ENCODE peak calls at places on chromosomes 3 and 15, in seven cellular contexts. S is hippocampal formation; L is NCI-H1092; E is stromal cell of bone marrow; P is activated effector memory CD4-positive, alpha-beta T cell treated with Interleukin-2 at 50 U/mL for 16 hours; W is germinal center; G is naive thymus-derived CD8-positive, alpha-beta T cell. N is an unnamed sample.

GRCh38 chr3:18411541-18411940 is 13.6 kb downstream of the SATB1 start:
- DNase-seq in L (no peak), G (no peak), E (no peak), W (no peak), P (no peak), S (no peak), N (no peak)

GRCh38 chr3:158906749-158907148 is 104.9 kb downstream of the MFSD1 start:
- DNase-seq in L (no peak), E (no peak), P (no peak), S (no peak), G (no peak), W (no peak), N (no peak)

GRCh38 chr3:195071916-195072820 is 198.8 kb downstream of the XXYLT1 start:
- DNase-seq in W (no peak), L (no peak), S (no peak), P (no peak), G (no peak), E (no peak), N (no peak)

GRCh38 chr3:62376906-62377865 is 3.8 kb upstream of the FEZF2 start:
- DNase-seq in W (no peak), G (no peak), E (no peak), S (no peak), L (no peak), P (no peak), N (no peak)

GRCh38 chr3:37993811-37994638 is 3.4 kb downstream of the VILL start:
- DNase-seq in G (peak), E (peak), L (no peak), P (peak), S (peak), W (peak), N (peak)

GRCh38 chr3:19146685-19147650 is 1.3 kb upstream of the KCNH8 start:
- DNase-seq in G (peak), W (peak), P (peak), E (no peak), S (peak), L (peak), N (peak)

GRCh38 chr15:62444104-62445027 is 279.3 kb upstream of the C2CD4B start:
- DNase-seq in L (no peak), E (peak), W (no peak), S (no peak), P (no peak), G (no peak), N (no peak)

GRCh38 chr3:117495620-117496019 is 786.0 kb downstream of the TUSC7 start:
- DNase-seq in P (no peak), E (no peak), L (no peak), S (no peak), W (no peak), G (no peak), N (no peak)

GRCh38 chr3:156862338-156862737 is 36.2 kb downstream of the LEKR1 start:
- DNase-seq in P (no peak), G (no peak), L (no peak), W (no peak), S (no peak), E (no peak), N (no peak)

GRCh38 chr3:178084938-178085816 is 451.1 kb upstream of the KCNMB2 start:
- DNase-seq in E (peak), L (peak), S (peak), G (peak), W (no peak), P (no peak), N (peak)

GRCh38 chr15:89121414-89121813 is 33.2 kb downstream of the ABHD2 start:
- DNase-seq in W (peak), S (no peak), G (no peak), P (no peak), E (no peak), L (no peak), N (peak)

GRCh38 chr15:81301815-81302399 is 22.0 kb downstream of the STARD5 start:
- DNase-seq in P (no peak), W (peak), L (no peak), E (no peak), G (no peak), S (no peak), N (peak)

GRCh38 chr15:35691176-35691761 is 145.3 kb upstream of the DPH6 start:
- DNase-seq in G (no peak), P (no peak), L (no peak), E (no peak), W (no peak), S (no peak), N (no peak)

GRCh38 chr3:18489939-18490338 is 64.8 kb upstream of the SATB1 start:
- DNase-seq in G (peak), W (no peak), S (no peak), P (peak), E (no peak), L (no peak), N (no peak)

GRCh38 chr15:68652141-68652540 is 73.3 kb downstream of the CORO2B start:
- DNase-seq in E (no peak), P (no peak), W (no peak), S (peak), G (no peak), L (peak), N (no peak)

GRCh38 chr15:43881944-43882343 is 55.1 kb downstream of the WDR76 start:
- DNase-seq in W (no peak), L (no peak), E (no peak), P (no peak), S (no peak), G (no peak), N (no peak)

GRCh38 chr3:45841380-45841700 is 579 bp downstream of the LZTFL1 start:
- DNase-seq in L (no peak), E (no peak), P (no peak), W (no peak), S (no peak), G (no peak), N (no peak)

GRCh38 chr3:114519415-114519814 is 225.6 kb downstream of the TIGIT start:
- DNase-seq in W (peak), G (no peak), E (peak), S (no peak), P (no peak), L (no peak), N (no peak)